ENCODE peak calls at places on chromosomes 5 and 9, in six cellular contexts. U is neural progenitor cell, G is psoas muscle, F is HL-60, Z is HCT116, N is dorsolateral prefrontal cortex. B is an unnamed sample.

GRCh38 chr9:126862461-126862830 is 2.0 kb downstream of the ZBTB34 start:
- DNase-seq in U (no peak), G (no peak), F (peak), Z (no peak), N (no peak), B (no peak)

GRCh38 chr5:83720805-83721431 is at the start of gene HAPLN1:
- DNase-seq in U (peak), G (no peak), F (no peak), Z (no peak), N (no peak), B (no peak)

GRCh38 chr5:89869346-89869745 is 540.2 kb downstream of the CETN3 start:
- DNase-seq in U (no peak), G (no peak), F (no peak), Z (no peak), N (no peak), B (no peak)

GRCh38 chr9:35738924-35739323 is 6.5 kb downstream of the CREB3 start:
- DNase-seq in U (no peak), G (no peak), F (no peak), Z (no peak), N (no peak), B (no peak)

GRCh38 chr9:133239533-133240090 is 30.6 kb upstream of the OBP2B start:
- DNase-seq in U (no peak), G (no peak), F (no peak), Z (no peak), N (no peak), B (peak)

GRCh38 chr5:155651-156410 is 35.5 kb upstream of the LRRC14B start:
- DNase-seq in U (no peak), G (no peak), F (no peak), Z (no peak), N (no peak), B (no peak)

GRCh38 chr9:136671646-136672430 is 9.1 kb downstream of the EGFL7 start:
- DNase-seq in U (peak), G (no peak), F (no peak), Z (no peak), N (no peak), B (no peak)

GRCh38 chr5:66830636-66831035 is 234.4 kb downstream of the MAST4 start:
- DNase-seq in U (no peak), G (no peak), F (no peak), Z (no peak), N (no peak), B (no peak)

GRCh38 chr5:127296321-127296720 is 5.7 kb downstream of the MEGF10 start:
- DNase-seq in U (no peak), G (no peak), F (no peak), Z (no peak), N (no peak), B (no peak)

GRCh38 chr9:8186553-8186952 is 387.0 kb upstream of the DMAC1 start:
- DNase-seq in U (no peak), G (no peak), F (no peak), Z (no peak), N (no peak), B (no peak)

GRCh38 chr9:79060726-79061125 is 511.0 kb upstream of the TLE4 start:
- DNase-seq in U (no peak), G (no peak), F (no peak), Z (no peak), N (no peak), B (no peak)

GRCh38 chr5:176388341-176389113 is at the start of the genes HIGD2A and NOP16:
- DNase-seq in U (peak), G (peak), F (peak), Z (peak), N (peak), B (peak)
- TF ChIP-seq CTCF in U (no peak), G (no peak), F (no peak), Z (no peak), N (no peak), B (peak)

GRCh38 chr9:71729816-71730526 is 38.3 kb downstream of the CEMIP2 start:
- DNase-seq in U (no peak), G (no peak), F (no peak), Z (no peak), N (no peak), B (no peak)
- H3K27ac ChIP-seq in U (no peak), G (no peak), F (no peak), Z (no peak), N (no peak), B (no peak)

DNA sequence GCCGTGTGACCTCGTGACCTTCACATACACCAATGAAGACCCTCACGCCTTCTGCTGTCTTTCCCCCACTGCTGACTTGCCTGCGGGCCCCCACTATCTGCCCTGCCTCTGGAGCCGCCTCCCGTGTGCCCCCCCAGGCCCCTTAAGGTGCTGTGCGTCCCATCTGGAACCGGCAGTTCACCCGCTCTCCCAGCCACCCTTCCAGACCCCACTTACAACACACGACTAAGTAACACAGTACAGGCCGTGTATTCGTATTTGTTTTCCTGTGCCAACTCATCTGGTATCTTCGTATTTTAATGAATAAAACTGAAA is 21.7 kb upstream of the TERT start:
- DNase-seq in U (no peak), G (no peak), F (no peak), Z (no peak), N (no peak), B (no peak)
- H3K4me3 ChIP-seq in U (no peak), G (no peak), F (no peak), Z (peak), N (no peak), B (no peak)

DNA sequence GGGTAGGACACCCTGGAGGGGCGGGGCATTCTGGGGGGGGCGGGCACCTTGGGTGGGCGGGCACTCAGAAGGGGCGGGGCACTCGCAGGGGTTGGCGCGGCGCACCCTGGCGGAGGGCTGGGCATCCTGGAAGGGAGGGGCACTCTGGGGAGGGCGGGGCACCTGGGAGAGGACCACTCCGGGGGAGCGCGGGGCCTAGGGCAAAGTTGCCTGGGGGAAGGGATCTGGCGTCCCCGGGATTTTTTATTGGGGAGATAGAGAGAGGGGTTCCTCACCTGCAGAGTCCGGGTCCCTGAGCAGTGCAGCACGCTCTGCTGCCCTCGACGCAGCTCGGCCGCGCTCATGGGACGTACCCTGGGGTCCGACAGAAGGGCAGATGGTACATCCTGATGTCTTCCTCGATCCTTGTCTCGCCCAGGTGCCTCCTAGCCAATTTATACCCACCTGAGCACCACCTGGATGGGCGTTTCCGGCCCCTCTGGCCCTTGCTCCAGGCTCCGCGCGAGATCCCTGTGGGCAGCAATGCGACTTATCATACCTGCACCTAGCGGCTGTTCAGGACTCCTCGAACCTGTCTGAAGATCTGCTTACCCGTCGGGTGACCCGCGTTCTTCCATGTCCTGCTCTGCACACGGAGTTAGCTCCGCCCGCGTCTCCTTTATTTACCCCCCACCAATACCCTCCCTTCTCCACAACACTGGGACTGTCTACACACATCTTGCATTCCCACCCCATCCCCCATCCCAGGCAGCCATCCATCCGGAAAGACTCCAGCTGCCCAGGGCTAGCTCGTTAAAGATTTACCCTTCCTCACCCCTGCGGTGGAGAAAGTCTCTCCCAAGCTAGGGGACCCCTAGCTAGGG is at the start of gene KIF12:
- DNase-seq in U (peak), G (no peak), F (no peak), Z (peak), N (no peak), B (peak)
- TF ChIP-seq CTCF in U (peak), G (no peak), F (no peak), Z (no peak), N (no peak), B (no peak)

GRCh38 chr5:15538516-15538915 is 38.5 kb downstream of the FBXL7 start:
- DNase-seq in U (no peak), G (no peak), F (no peak), Z (no peak), N (no peak), B (no peak)

GRCh38 chr5:15529821-15530220 is 29.8 kb downstream of the FBXL7 start:
- DNase-seq in U (no peak), G (no peak), F (no peak), Z (no peak), N (no peak), B (no peak)

GRCh38 chr5:15528476-15528875 is 28.5 kb downstream of the FBXL7 start:
- DNase-seq in U (no peak), G (no peak), F (no peak), Z (no peak), N (no peak), B (no peak)

GRCh38 chr5:15535938-15536337 is 36.0 kb downstream of the FBXL7 start:
- DNase-seq in U (no peak), G (no peak), F (no peak), Z (no peak), N (no peak), B (no peak)

DNA sequence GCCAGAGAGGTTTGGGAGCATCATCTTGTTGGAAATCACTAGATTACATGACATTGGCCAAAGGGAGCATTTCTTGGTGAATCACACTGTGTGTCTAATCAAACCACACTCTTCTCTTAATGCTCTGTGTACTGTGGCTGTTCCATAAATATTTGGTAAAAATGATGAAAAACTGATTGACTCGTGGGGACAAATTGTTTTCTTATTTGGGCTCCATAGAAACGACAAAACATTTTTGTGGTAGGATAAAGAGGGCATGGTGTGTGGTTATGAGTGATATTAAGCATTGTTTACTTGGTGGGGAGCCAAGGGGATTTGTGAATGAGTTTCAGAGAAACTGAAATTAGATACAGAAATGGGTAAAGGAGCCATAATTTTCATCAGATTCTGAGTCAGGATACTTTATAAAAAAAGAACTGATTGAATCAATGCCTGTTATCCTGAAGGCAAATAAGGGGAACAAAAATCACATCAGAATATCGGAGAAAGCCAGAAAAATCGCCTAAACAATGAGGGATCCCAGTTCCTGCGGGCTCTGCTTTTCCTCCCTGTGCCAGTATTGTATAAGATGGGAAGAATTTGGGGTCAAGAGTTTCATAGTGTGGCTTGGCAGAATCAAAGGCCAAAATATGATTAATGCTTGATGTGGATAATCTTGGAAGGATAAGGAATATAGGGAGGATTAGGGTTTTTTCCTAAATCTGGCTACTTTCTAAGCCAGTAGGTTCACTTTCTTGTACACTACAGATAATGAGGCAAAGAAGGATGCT is 33.3 kb downstream of the FBXL7 start:
- DNase-seq in U (no peak), G (no peak), F (no peak), Z (no peak), N (no peak), B (no peak)
- H3K27ac ChIP-seq in U (no peak), G (no peak), F (no peak), Z (no peak), N (no peak), B (no peak)

DNA sequence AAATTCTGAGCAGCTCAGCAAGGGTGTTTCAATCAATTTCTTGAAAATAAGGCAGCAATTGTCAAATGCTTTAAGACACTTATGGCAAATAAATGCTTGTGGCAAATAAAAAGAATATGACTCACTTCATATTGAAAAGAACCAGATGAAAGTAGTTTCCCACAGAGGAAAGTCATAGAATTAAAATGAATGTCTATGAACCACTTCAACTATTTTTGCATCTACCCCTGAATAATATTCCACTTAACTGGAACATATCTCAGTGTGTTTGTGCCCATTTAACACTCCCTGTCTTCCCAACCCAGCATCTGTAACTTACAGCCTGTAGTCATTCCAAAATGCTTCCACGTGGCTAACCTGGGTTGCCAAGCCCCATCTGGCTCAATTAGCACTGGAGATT is 84.7 kb downstream of the FEM1C start:
- DNase-seq in U (no peak), G (no peak), F (no peak), Z (peak), N (no peak), B (no peak)
- H3K4me3 ChIP-seq in U (no peak), G (no peak), F (no peak), Z (peak), N (no peak), B (no peak)

GRCh38 chr5:112737472-112738179 is at the start of gene APC:
- DNase-seq in U (peak), G (peak), F (peak), Z (peak), N (peak), B (peak)
- TF ChIP-seq CTCF in U (peak), G (no peak), F (no peak), Z (no peak), N (no peak), B (peak)

GRCh38 chr9:24351952-24352351 is 193.7 kb downstream of the IZUMO3 start:
- DNase-seq in U (no peak), G (no peak), F (no peak), Z (no peak), N (no peak), B (no peak)

DNA sequence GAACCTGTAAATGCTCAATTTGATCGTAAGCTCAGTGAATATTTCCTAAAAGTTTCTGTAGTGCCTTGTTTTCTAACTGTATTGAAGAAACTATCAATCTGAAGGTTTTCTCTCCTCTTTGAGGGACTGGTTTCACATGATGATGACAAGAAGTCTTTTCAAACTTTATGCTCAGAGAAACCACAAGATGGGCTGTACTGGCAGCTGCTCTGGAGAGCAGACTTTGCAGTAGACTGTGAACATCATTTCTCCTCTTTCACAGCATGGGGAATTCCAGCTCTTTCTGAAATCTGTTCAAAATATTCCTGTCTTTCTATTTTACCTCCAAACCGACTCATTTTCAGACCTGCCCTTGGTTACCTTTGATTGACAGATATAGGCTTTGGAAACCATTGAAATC is 194.4 kb downstream of the IZUMO3 start:
- DNase-seq in U (no peak), G (no peak), F (no peak), Z (no peak), N (no peak), B (no peak)
- H3K27ac ChIP-seq in U (no peak), G (no peak), F (no peak), Z (no peak), N (no peak), B (no peak)

GRCh38 chr5:176597417-176598389 is 12.3 kb downstream of the GPRIN1 start:
- DNase-seq in U (no peak), G (no peak), F (no peak), Z (no peak), N (no peak), B (peak)

GRCh38 chr5:176596689-176597416 is 13.1 kb downstream of the GPRIN1 start:
- DNase-seq in U (peak), G (peak), F (peak), Z (no peak), N (no peak), B (peak)

GRCh38 chr5:176595386-176595943 is 14.5 kb downstream of the GPRIN1 start:
- DNase-seq in U (no peak), G (no peak), F (no peak), Z (no peak), N (no peak), B (no peak)

GRCh38 chr5:176594554-176594953 is 15.4 kb downstream of the GPRIN1 start:
- DNase-seq in U (no peak), G (no peak), F (no peak), Z (no peak), N (no peak), B (no peak)

GRCh38 chr5:176596069-176596656 is 13.8 kb downstream of the GPRIN1 start:
- DNase-seq in U (no peak), G (no peak), F (no peak), Z (no peak), N (no peak), B (no peak)
- H3K4me3 ChIP-seq in U (no peak), G (no peak), F (peak), Z (no peak), N (no peak), B (no peak)

DNA sequence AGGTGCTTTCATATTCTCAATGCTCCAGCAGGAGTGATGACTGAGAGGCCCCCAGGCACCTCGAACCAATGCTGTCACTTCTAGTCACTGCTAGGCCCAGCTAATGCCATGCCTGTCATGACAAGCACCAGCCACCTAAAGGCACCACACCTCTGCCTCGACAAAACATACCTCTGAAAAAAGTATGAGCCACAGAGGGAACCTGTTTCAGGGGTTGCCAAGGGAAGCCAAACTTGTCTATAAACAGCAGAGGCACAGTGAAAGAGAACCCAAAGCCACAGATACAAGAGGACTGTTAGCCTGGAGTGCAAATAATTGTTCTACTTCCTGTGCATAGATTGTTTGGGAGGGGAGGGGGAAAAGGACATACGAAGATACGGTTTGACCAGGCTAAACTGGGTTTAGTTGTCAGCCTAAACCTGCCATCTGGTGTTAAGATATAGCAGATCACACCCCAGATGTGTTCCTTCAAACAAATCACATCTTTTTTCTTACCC is 45.9 kb downstream of the BNC2 start:
- DNase-seq in U (peak), G (no peak), F (no peak), Z (no peak), N (no peak), B (no peak)
- TF ChIP-seq CTCF in U (peak), G (no peak), F (no peak), Z (no peak), N (no peak), B (peak)

B was measured in right lobe of liver.